ENCODE peak calls at places on chromosomes 12 and 14, in nine cellular contexts. Q, U, H, O, X, F, L, G and S are unnamed samples.

GRCh38 chr14:52860209-52860608 is 68.8 kb upstream of the GNPNAT1 start:
- DNase-seq in O (no peak), Q (no peak), L (no peak), F (no peak), U (no peak), X (no peak), G (no peak), H (no peak), S (no peak)

GRCh38 chr12:46177842-46178608 is 90.8 kb downstream of the SLC38A1 start:
- DNase-seq in Q (no peak), L (no peak), U (no peak), H (no peak), G (no peak), O (no peak), F (no peak), X (no peak), S (no peak)

GRCh38 chr12:19183121-19183838 is 53.7 kb downstream of the PLEKHA5 start:
- DNase-seq in G (no peak), L (no peak), U (no peak), F (no peak), O (no peak), Q (no peak), H (no peak), X (no peak), S (no peak)

GRCh38 chr12:9707864-9708808 is 24.8 kb downstream of the CLECL1 start:
- DNase-seq in O (peak), X (peak), U (peak), G (no peak), L (peak), H (no peak), Q (peak), F (peak), S (no peak)

GRCh38 chr14:44942436-44942835 is 19.3 kb downstream of the KLHL28 start:
- DNase-seq in U (no peak), L (no peak), H (no peak), F (no peak), Q (no peak), X (no peak), G (no peak), O (no peak), S (no peak)

GRCh38 chr14:51616256-51616655 is 35.5 kb upstream of the FRMD6 start:
- DNase-seq in L (no peak), H (no peak), X (no peak), U (peak), G (no peak), Q (no peak), F (no peak), O (no peak), S (no peak)

GRCh38 chr12:119693006-119693405 is 25.1 kb downstream of the PRKAB1 start:
- DNase-seq in O (no peak), F (no peak), U (peak), Q (peak), X (peak), H (no peak), G (peak), L (no peak), S (no peak)

GRCh38 chr14:63710497-63710896 is 17.4 kb downstream of the SGPP1 start:
- DNase-seq in X (no peak), L (no peak), G (no peak), O (no peak), U (no peak), F (no peak), H (no peak), Q (no peak), S (no peak)

GRCh38 chr12:48901278-48901677 is 24.0 kb downstream of the FKBP11 start:
- DNase-seq in X (no peak), Q (no peak), L (no peak), O (no peak), U (no peak), F (no peak), G (no peak), H (no peak), S (no peak)

GRCh38 chr14:60882219-60882618 is 98.7 kb downstream of the TRMT5 start:
- DNase-seq in G (no peak), L (no peak), Q (no peak), X (no peak), O (no peak), H (no peak), F (no peak), U (no peak), S (no peak)

GRCh38 chr12:25254271-25254880 is 3.6 kb upstream of the KRAS start:
- DNase-seq in X (no peak), U (peak), O (no peak), G (no peak), L (no peak), F (no peak), H (no peak), Q (no peak), S (no peak)

DNA sequence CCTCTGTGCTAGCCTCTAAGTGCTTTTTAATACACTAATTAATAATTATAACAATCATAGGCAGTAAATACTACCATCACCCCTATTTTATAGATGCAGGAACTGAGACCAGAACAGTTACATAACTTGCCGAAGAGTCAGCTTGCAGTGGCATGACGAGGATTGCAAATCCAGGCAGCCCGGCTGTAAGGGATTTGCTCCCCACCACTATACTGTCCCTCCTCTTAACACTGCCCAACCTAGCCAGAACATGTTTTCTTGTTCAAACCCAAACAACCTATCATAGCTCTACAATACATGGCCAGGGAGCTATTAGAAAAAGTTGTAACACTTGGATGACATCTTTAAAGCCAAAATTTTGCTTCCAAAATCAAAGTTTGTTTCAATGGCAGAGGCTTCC is 33.9 kb upstream of the VASH1 start:
- DNase-seq in Q (no peak), H (no peak), G (no peak), O (no peak), F (no peak), L (no peak), X (no peak), U (no peak), S (no peak)
- H3K27ac ChIP-seq in Q (no peak), H (peak), G (no peak), O (no peak), F (peak), L (no peak), X (no peak), U (no peak), S (no peak)

DNA sequence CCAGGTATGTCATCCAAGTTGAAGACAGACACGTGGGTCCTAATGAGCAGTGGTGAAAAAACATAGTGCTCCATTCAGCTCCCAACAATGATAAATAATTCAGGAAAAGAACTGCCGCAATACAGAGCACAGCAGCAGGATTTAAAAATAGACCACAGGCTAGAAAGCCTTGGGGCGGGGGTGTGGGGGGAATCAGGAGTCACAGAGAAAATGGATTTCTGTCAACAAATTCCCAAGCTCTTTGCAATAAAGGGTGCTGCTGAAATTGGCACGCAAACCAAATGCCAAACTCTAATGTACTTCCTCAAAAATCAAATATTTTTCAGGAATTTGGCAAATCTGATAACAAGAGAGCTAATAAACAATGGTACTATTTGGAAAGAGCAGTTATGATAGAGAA is 58.6 kb downstream of the R3HDM2 start:
- DNase-seq in L (no peak), X (no peak), H (no peak), Q (no peak), U (peak), O (no peak), G (no peak), F (no peak), S (no peak)
- H3K27ac ChIP-seq in L (no peak), X (peak), H (no peak), Q (no peak), U (peak), O (no peak), G (no peak), F (no peak), S (no peak)

GRCh38 chr12:57241556-57242310 is 9.3 kb downstream of the STAC3 start:
- DNase-seq in X (no peak), G (no peak), H (peak), Q (no peak), L (no peak), O (no peak), U (no peak), F (peak), S (no peak)
- H3K27ac ChIP-seq in X (no peak), G (no peak), H (peak), Q (no peak), L (no peak), O (no peak), U (no peak), F (no peak), S (no peak)

DNA sequence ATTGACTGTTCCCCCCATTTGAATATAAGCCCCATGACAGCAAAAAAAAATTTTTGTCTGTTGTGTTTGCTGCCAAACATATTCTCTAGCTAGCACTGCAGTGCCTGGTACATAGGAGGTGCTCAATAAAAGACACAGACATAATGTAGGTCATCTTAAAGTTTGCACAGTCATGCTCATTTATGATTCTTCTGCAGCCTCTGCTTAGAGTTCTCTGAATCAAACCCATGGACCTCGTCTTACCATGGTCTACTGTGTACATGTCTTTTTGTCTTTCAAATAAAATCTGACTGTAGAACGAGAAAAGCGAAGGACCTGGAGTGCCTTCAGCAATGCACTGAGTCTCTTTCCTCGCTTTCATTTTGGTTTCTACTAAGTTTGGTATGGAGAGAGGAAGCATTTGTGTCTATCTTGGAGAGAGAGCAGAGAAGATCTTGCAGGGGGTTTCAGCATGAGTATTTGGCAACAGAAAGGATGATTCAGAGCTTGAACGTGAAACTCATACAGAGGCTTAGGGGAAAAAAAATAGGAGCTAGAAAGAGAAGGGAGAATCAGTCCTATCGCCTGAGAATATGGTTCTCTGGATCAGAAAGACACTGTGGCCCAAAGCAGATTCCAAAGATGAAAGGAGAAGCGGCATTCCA is 38.8 kb upstream of the TMCC3 start:
- DNase-seq in Q (no peak), F (no peak), H (no peak), L (no peak), X (no peak), U (peak), O (no peak), G (no peak), S (no peak)
- H3K27ac ChIP-seq in Q (peak), F (no peak), H (no peak), L (no peak), X (no peak), U (no peak), O (no peak), G (peak), S (no peak)

GRCh38 chr14:68363841-68364711 is 428.8 kb downstream of the ZFP36L1 start:
- DNase-seq in X (no peak), U (peak), L (no peak), Q (peak), G (peak), O (no peak), H (peak), F (peak), S (peak)
- H3K27ac ChIP-seq in X (peak), U (no peak), L (no peak), Q (peak), G (peak), O (peak), H (peak), F (peak), S (peak)

GRCh38 chr14:77612011-77612620 is 4.3 kb downstream of the SPTLC2 start:
- DNase-seq in L (no peak), G (no peak), U (peak), O (no peak), F (no peak), X (no peak), H (no peak), Q (no peak), S (no peak)
- H3K27ac ChIP-seq in L (no peak), G (no peak), U (no peak), O (no peak), F (peak), X (no peak), H (no peak), Q (no peak), S (no peak)

GRCh38 chr12:92141585-92142244 is 3.9 kb downstream of the BTG1 start:
- DNase-seq in H (no peak), F (no peak), L (no peak), Q (no peak), U (no peak), X (no peak), G (no peak), O (no peak), S (no peak)
- H3K27ac ChIP-seq in H (peak), F (peak), L (peak), Q (peak), U (no peak), X (peak), G (no peak), O (no peak), S (no peak)